ENCODE peak calls at places on chromosomes 5 and 9, in four cellular contexts. J is adipocyte, V is fibroblast of lung, A is uterus. R is an unnamed sample. For H3K4me1 and H3K27me3, the result is how much of the 10 kb centered on the place peaks cover.

GRCh38 chr9:3906437-3907213 is 380.8 kb upstream of the RFX3 start:
- DNase-seq in J (peak), V (peak), A (no peak), R (peak)

GRCh38 chr9:125764198-125764597 is 17.0 kb downstream of the PBX3 start:
- DNase-seq in J (no peak), V (no peak), A (no peak), R (no peak)

GRCh38 chr9:127211983-127212382 is 52.6 kb upstream of the GARNL3 start:
- DNase-seq in J (no peak), V (no peak), A (no peak), R (no peak)

GRCh38 chr9:81798606-81799005 is 109.3 kb upstream of the TLE1 start:
- DNase-seq in J (peak), V (peak), A (no peak), R (no peak)

GRCh38 chr5:170247363-170247762 is 14.6 kb downstream of the C5orf58 start:
- DNase-seq in J (no peak), V (no peak), A (no peak), R (peak)

GRCh38 chr9:33524431-33524947 is 438 bp downstream of the ANKRD18B start:
- DNase-seq in J (peak), V (no peak), A (no peak), R (peak)

GRCh38 chr5:181283347-181283746 is 22.4 kb upstream of the TRIM52 start:
- DNase-seq in J (no peak), V (no peak), A (no peak), R (no peak)

GRCh38 chr9:70639853-70640814 is 225.7 kb upstream of the KLF9 start:
- DNase-seq in J (peak), V (peak), A (no peak), R (peak)

GRCh38 chr5:13566903-13567339 is 377.6 kb downstream of the DNAH5 start:
- DNase-seq in J (peak), V (peak), A (no peak), R (peak)

GRCh38 chr9:99040911-99041582 is 63.9 kb upstream of the TGFBR1 start:
- DNase-seq in J (peak), V (peak), A (no peak), R (peak)

GRCh38 chr5:144189800-144190429 is 19.2 kb downstream of the KCTD16 start:
- DNase-seq in J (peak), V (peak), A (no peak), R (peak)

GRCh38 chr5:103624748-103625147 is 62.2 kb upstream of the NUDT12 start:
- DNase-seq in J (peak), V (peak), A (no peak), R (peak)

GRCh38 chr5:157816682-157817268 is 42.2 kb downstream of the CLINT1 start:
- DNase-seq in J (peak), V (peak), A (no peak), R (peak)

GRCh38 chr5:181217805-181218065 is 5.3 kb upstream of the TRIM41 start:
- DNase-seq in J (no peak), V (no peak), A (no peak), R (no peak)

GRCh38 chr9:10059044-10059443 is 553.8 kb downstream of the PTPRD start:
- DNase-seq in J (peak), V (peak), A (no peak), R (no peak)

GRCh38 chr5:1890296-1890695 is 7.6 kb upstream of the IRX4 start:
- DNase-seq in J (no peak), V (no peak), A (no peak), R (no peak)

GRCh38 chr9:90803860-90804593 is 2.4 kb downstream of the SYK start:
- DNase-seq in J (no peak), V (no peak), A (no peak), R (no peak)

GRCh38 chr5:178674334-178674733 is 47.5 kb upstream of the CLK4 start:
- DNase-seq in J (peak), V (no peak), A (no peak), R (no peak)

GRCh38 chr5:150557507-150557872 is 49.6 kb downstream of the NDST1 start:
- DNase-seq in J (no peak), V (no peak), A (no peak), R (no peak)

GRCh38 chr5:39691993-39692392 is 267.2 kb upstream of the DAB2 start:
- DNase-seq in J (no peak), V (no peak), A (no peak), R (peak)

GRCh38 chr9:101458955-101459631 is 23.5 kb upstream of the ALDOB start:
- DNase-seq in J (peak), V (peak), A (no peak), R (peak)

GRCh38 chr5:116847960-116848359 is 273.3 kb upstream of the SEMA6A start:
- DNase-seq in J (no peak), V (no peak), A (no peak), R (no peak)

GRCh38 chr5:124087752-124088151 is 575.8 kb downstream of the CSNK1G3 start:
- DNase-seq in J (no peak), V (no peak), A (no peak), R (no peak)

GRCh38 chr5:117731445-117731844 is 1156.8 kb upstream of the SEMA6A start:
- DNase-seq in J (peak), V (peak), A (no peak), R (no peak)

GRCh38 chr5:148653271-148653839 is 972 bp downstream of the HTR4 start:
- DNase-seq in J (no peak), V (no peak), A (no peak), R (no peak)

GRCh38 chr5:52419357-52419756 is 368.4 kb upstream of the ITGA1 start:
- DNase-seq in J (no peak), V (no peak), A (no peak), R (no peak)

GRCh38 chr5:126234563-126235195 is 188.5 kb upstream of the GRAMD2B start:
- DNase-seq in J (peak), V (peak), A (no peak), R (peak)

GRCh38 chr5:145936401-145937131 is at the start of gene SH3RF2:
- DNase-seq in J (peak), V (peak), A (no peak), R (peak)

GRCh38 chr5:140547508-140548299 is at the start of gene EIF4EBP3:
- DNase-seq in J (peak), V (peak), A (peak), R (peak)

GRCh38 chr5:118778951-118779350 is 209.4 kb downstream of the DTWD2 start:
- DNase-seq in J (peak), V (no peak), A (no peak), R (no peak)

GRCh38 chr9:28909526-28909925 is 1336.2 kb upstream of the C9orf72 start:
- DNase-seq in J (no peak), V (no peak), A (no peak), R (no peak)

GRCh38 chr5:95251185-95251584 is 33.7 kb downstream of the MCTP1 start:
- DNase-seq in J (no peak), V (no peak), A (no peak), R (no peak)

GRCh38 chr5:131538177-131538593 is 96.8 kb downstream of the RAPGEF6 start:
- DNase-seq in J (peak), V (peak), A (no peak), R (peak)

GRCh38 chr5:145160679-145161078 is 674.5 kb downstream of the PRELID2 start:
- DNase-seq in J (no peak), V (no peak), A (no peak), R (no peak)

GRCh38 chr9:136110082-136111061 is 8.3 kb downstream of the TMEM250 start:
- DNase-seq in J (peak), V (peak), A (no peak), R (peak)
- H3K4me1 ChIP-seq in J (under half), V (under half), A (under half), R (under half)

DNA sequence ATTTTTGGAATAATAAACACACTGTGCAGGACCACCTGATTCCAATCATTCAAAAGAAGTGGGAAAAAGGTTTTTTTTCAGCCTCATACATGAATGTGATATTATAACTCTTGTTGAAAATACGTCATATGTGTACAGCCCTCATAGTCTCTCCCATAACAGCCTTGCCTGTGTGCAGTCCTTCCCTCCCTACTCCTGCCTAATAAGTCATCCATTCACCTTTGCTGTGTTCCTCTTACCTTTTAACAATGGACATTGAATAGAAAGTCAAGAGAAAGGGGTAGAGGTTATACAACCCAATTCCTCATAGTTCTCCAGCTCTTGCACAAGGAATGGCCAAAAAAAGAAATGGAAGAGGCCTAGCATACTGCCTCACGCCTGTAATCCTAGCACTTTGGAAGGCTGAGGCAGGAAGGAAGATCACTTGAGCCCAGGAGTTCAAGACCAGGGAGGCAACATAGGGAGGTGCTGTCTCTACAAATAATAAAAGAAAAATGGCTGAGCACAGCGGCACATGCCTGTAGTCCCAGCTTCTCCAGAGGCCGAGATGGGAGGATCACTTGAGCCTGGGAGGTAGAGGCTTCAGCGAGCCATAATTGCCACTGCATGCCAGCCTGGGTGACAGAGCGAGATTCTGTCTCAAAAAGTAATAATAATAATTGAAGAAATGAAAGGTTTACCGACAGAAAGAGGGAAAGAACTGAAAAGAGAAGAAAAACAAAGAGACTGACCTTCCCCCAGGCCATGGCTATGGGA is 356.1 kb upstream of the KIF2A start:
- DNase-seq in J (no peak), V (no peak), A (no peak), R (no peak)
- H3K27me3 ChIP-seq in J (under half), V (under half), A (under half), R (under half)

GRCh38 chr9:129497064-129497836 is 123.7 kb downstream of the C9orf50 start:
- DNase-seq in J (peak), V (no peak), A (no peak), R (no peak)

GRCh38 chr9:129496187-129497063 is 124.5 kb downstream of the C9orf50 start:
- DNase-seq in J (peak), V (peak), A (peak), R (peak)

GRCh38 chr9:129495422-129496186 is 125.3 kb downstream of the C9orf50 start:
- DNase-seq in J (peak), V (peak), A (peak), R (peak)

GRCh38 chr9:129498451-129499376 is 122.2 kb downstream of the C9orf50 start:
- DNase-seq in J (no peak), V (no peak), A (no peak), R (no peak)

DNA sequence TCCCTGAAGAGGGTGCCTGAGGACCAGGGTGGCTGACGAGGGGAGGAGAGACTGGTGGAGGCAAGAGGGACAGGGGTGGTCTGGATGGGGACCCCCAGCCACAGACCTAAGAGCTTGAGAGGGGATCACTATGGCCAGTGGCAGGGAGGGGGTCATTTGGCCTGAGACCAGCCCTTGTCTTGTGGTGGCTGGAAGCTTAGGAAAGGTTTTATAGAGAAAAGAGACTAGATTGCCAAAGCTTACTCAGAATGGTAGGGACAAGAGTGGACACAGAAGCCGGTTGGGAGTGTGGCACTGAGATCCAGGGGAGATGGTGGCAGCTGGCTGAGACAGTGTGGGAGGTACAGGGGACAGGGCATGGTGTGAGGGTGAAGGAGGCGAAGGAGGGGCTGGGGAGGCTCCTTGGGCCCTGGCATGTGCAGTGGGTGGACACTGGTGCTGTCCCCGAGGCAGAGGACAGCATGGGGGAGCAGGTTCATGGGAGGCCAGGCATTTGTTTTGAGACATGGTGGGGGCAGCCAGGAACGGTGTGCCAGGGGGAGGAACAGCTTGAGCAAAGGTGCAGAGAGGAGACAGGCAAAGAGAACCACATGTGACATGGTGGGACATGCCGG is 123.0 kb downstream of the C9orf50 start:
- DNase-seq in J (peak), V (no peak), A (no peak), R (no peak)
- H3K4me1 ChIP-seq in J (under half), V (under half), A (under half), R (under half)

GRCh38 chr5:56028708-56029107 is 33.9 kb upstream of the IL6ST start:
- DNase-seq in J (no peak), V (no peak), A (no peak), R (no peak)

GRCh38 chr5:56026863-56027300 is 32.1 kb upstream of the IL6ST start:
- DNase-seq in J (peak), V (peak), A (no peak), R (peak)

GRCh38 chr5:56024810-56025302 is 30.1 kb upstream of the IL6ST start:
- DNase-seq in J (no peak), V (no peak), A (no peak), R (no peak)

GRCh38 chr5:56025303-56025885 is 30.6 kb upstream of the IL6ST start:
- DNase-seq in J (peak), V (no peak), A (no peak), R (peak)

GRCh38 chr5:56029457-56029856 is 34.7 kb upstream of the IL6ST start:
- DNase-seq in J (no peak), V (no peak), A (no peak), R (no peak)
- H3K27me3 ChIP-seq in J (under half), V (under half), A (under half), R (under half)

GRCh38 chr9:89661391-89661949 is 56.7 kb downstream of the GADD45G start:
- DNase-seq in J (no peak), V (no peak), A (no peak), R (no peak)

GRCh38 chr9:89658931-89659330 is 54.1 kb downstream of the GADD45G start:
- DNase-seq in J (no peak), V (no peak), A (no peak), R (no peak)

GRCh38 chr9:89661956-89662717 is 57.3 kb downstream of the GADD45G start:
- DNase-seq in J (peak), V (peak), A (peak), R (peak)

GRCh38 chr9:89659473-89660256 is 54.9 kb downstream of the GADD45G start:
- DNase-seq in J (no peak), V (no peak), A (no peak), R (no peak)

GRCh38 chr9:89660286-89660685 is 55.5 kb downstream of the GADD45G start:
- DNase-seq in J (no peak), V (no peak), A (no peak), R (no peak)
- H3K4me1 ChIP-seq in J (under half), V (under half), A (under half), R (under half)

GRCh38 chr5:3654515-3654914 is 58.9 kb downstream of the IRX1 start:
- DNase-seq in J (no peak), V (no peak), A (no peak), R (no peak)
- H3K27me3 ChIP-seq in J (under half), V (under half), A (under half), R (under half)

R was measured in PC-3.